ENCODE peak calls at places on chromosomes 1 and 21, in nine cellular contexts. Q is left lobe of liver; E is aorta; P is substantia nigra; G is ACHN; R is choroid plexus epithelial cell; C is EL; Y is Karpas-422; Z is effector CD4-positive, alpha-beta T cell. L is an unnamed sample.
A peak's percentile ranks its signal among the peaks of the same experiment; 100 is the strongest.

GRCh38 chr21:25079053-25079452 is 528.2 kb downstream of the MRPL39 start:
- DNase-seq in Z (no peak), R (no peak), P (no peak), Q (no peak), E (no peak), Y (no peak), G (no peak), C (no peak), L (no peak)

GRCh38 chr1:244221961-244222360 is 170.9 kb downstream of the ZBTB18 start:
- DNase-seq in C (no peak), Y (no peak), G (no peak), E (no peak), Q (no peak), R (no peak), P (no peak), Z (no peak), L (no peak)

GRCh38 chr1:12453400-12454343 is 164.3 kb downstream of the DHRS3 start:
- DNase-seq in C (no peak), E (no peak), Z (no peak), P (no peak), Q (no peak), R (no peak), G (no peak), Y (no peak), L (no peak)

GRCh38 chr1:40939320-40940059 is 40.0 kb upstream of the CTPS1 start:
- DNase-seq in P (peak; percentile 26), C (peak; percentile 24), R (peak; percentile 90), G (peak; percentile 19), Q (peak; percentile 77), Z (no peak), E (no peak), Y (no peak), L (peak; percentile 66)

GRCh38 chr1:3614755-3615742 is 3.7 kb upstream of the MEGF6 start:
- DNase-seq in Y (peak; percentile 63), E (no peak), C (no peak), P (peak; percentile 15), Z (no peak), Q (no peak), R (peak; percentile 31), G (peak; percentile 26), L (no peak)

GRCh38 chr1:16009678-16010077 is 5.6 kb downstream of the SRARP start:
- DNase-seq in P (no peak), G (no peak), C (no peak), E (no peak), Z (no peak), Y (no peak), R (no peak), Q (no peak), L (peak; percentile 25)

GRCh38 chr1:246104927-246105326 is 402.2 kb downstream of the SMYD3 start:
- DNase-seq in E (no peak), C (peak; percentile 8), Z (no peak), R (peak; percentile 20), P (no peak), Y (no peak), G (no peak), Q (no peak), L (no peak)

GRCh38 chr1:16719571-16720402 is 20.5 kb upstream of the RNU1-4 start:
- DNase-seq in E (no peak), R (no peak), Y (peak; percentile 43), G (no peak), Z (no peak), Q (peak; percentile 49), C (no peak), P (no peak), L (peak; percentile 21)

GRCh38 chr1:160191756-160192155 is 1.4 kb downstream of the CASQ1 start:
- DNase-seq in Q (no peak), C (no peak), P (no peak), Y (no peak), R (no peak), E (no peak), G (no peak), Z (no peak), L (no peak)

GRCh38 chr1:247905899-247906503 is 10.6 kb downstream of the OR2W3 start:
- DNase-seq in Z (no peak), C (no peak), Y (no peak), E (no peak), G (no peak), Q (no peak), P (no peak), R (no peak), L (no peak)

GRCh38 chr21:37833301-37833700 is 83.0 kb downstream of the KCNJ6 start:
- DNase-seq in R (no peak), G (no peak), Y (no peak), E (no peak), P (no peak), Q (no peak), Z (no peak), C (no peak), L (no peak)

GRCh38 chr1:39453603-39454002 is 37.8 kb upstream of the BMP8A start:
- DNase-seq in R (peak; percentile 94), Y (no peak), E (peak; percentile 68), Z (no peak), C (no peak), P (no peak), Q (peak; percentile 81), G (no peak), L (peak; percentile 79)

GRCh38 chr1:240663160-240663879 is 51.4 kb upstream of the GREM2 start:
- DNase-seq in R (no peak), E (no peak), Y (no peak), Z (no peak), G (no peak), C (peak; percentile 87), P (no peak), Q (no peak), L (no peak)

GRCh38 chr1:157961805-157962762 is 31.4 kb upstream of the KIRREL1 start:
- DNase-seq in R (peak; percentile 70), Z (no peak), G (peak; percentile 83), E (no peak), Y (no peak), P (no peak), Q (no peak), C (peak; percentile 84), L (no peak)

GRCh38 chr1:110674337-110675059 is at the start of gene KCNA3:
- DNase-seq in P (no peak), R (no peak), C (no peak), Z (peak; percentile 56), E (peak; percentile 57), Y (no peak), G (no peak), Q (no peak), L (peak; percentile 58)

GRCh38 chr1:238457610-238458009 is 566.9 kb upstream of the ZP4 start:
- DNase-seq in C (peak; percentile 22), P (no peak), G (no peak), Q (no peak), Z (no peak), R (peak; percentile 7), E (no peak), Y (no peak), L (no peak)

GRCh38 chr1:10851024-10852013 is 54.9 kb upstream of the CASZ1 start:
- DNase-seq in C (no peak), E (no peak), P (no peak), Y (no peak), Q (no peak), Z (no peak), R (no peak), G (no peak), L (no peak)

GRCh38 chr1:71667224-71667623 is 586.4 kb upstream of the ZRANB2 start:
- DNase-seq in Q (no peak), C (peak; percentile 12), G (no peak), P (no peak), R (no peak), Y (no peak), E (no peak), Z (no peak), L (no peak)

GRCh38 chr1:43008425-43009108 is 49.9 kb upstream of the SLC2A1 start:
- DNase-seq in Z (no peak), E (no peak), R (no peak), G (no peak), C (no peak), Q (no peak), P (no peak), Y (no peak), L (no peak)

GRCh38 chr1:165408518-165408917 is 36.4 kb downstream of the RXRG start:
- DNase-seq in G (peak; percentile 75), E (no peak), R (peak; percentile 30), P (no peak), C (peak; percentile 40), Z (no peak), Y (peak; percentile 59), Q (no peak), L (no peak)

GRCh38 chr21:41136286-41136685 is 31.7 kb upstream of the BACE2 start:
- DNase-seq in Y (no peak), E (no peak), P (no peak), Q (no peak), R (no peak), C (no peak), G (no peak), Z (no peak), L (no peak)

GRCh38 chr1:197838836-197839235 is 63.6 kb upstream of the DENND1B start:
- DNase-seq in R (peak; percentile 79), Y (no peak), C (peak; percentile 84), E (no peak), Z (no peak), P (no peak), G (peak; percentile 47), Q (no peak), L (no peak)

GRCh38 chr1:236844499-236845271 is 49.6 kb downstream of the MTR start:
- DNase-seq in Q (no peak), G (no peak), E (no peak), Y (no peak), C (peak; percentile 72), Z (no peak), P (no peak), R (peak; percentile 61), L (no peak)

GRCh38 chr1:25549273-25550154 is 6.1 kb downstream of the LDLRAP1 start:
- DNase-seq in Q (no peak), Z (peak; percentile 67), P (no peak), G (peak; percentile 87), Y (peak; percentile 80), R (peak; percentile 76), E (peak; percentile 77), C (peak; percentile 55), L (peak; percentile 64)

GRCh38 chr1:198156111-198156744 is 570 bp upstream of the NEK7 start:
- DNase-seq in Y (peak; percentile 87), G (peak; percentile 78), E (peak; percentile 69), R (peak; percentile 89), Z (peak; percentile 58), Q (peak; percentile 64), C (peak; percentile 76), P (peak; percentile 5), L (peak; percentile 51)

GRCh38 chr1:232890340-232890953 is 60.0 kb upstream of the NTPCR start:
- DNase-seq in G (no peak), E (no peak), C (no peak), P (no peak), Z (no peak), Y (no peak), Q (no peak), R (peak; percentile 13), L (no peak)

L was measured in left ventricle myocardium superior.